ENCODE peak calls at places on chromosomes 16 and 17, in six cellular contexts. One of them, this sample, is unnamed.

GRCh38 chr16:88782454-88783390 is 2.3 kb downstream of the PIEZO1 start:
- DNase-seq in left cardiac atrium: peak; percentile 33
- DNase-seq in hippocampal formation: no peak
- DNase-seq in T-helper 2 cell treated with Interferon-gamma antibody and Interleukin-4, amounts not matched to agents 5 μg/mL and 100 μg/mL, for 36 hours: peak; percentile 86
- DNase-seq in NCI-H187: no peak
- DNase-seq in activated T-cell treated with anti-CD3 and anti-CD28 coated beads, Interleukin-2, amount 50 U/mL, for 1 hour: peak; percentile 67
- DNase-seq in this sample: peak; percentile 91

GRCh38 chr16:14562691-14563491 is 67.2 kb downstream of the PARN start:
- DNase-seq in T-helper 2 cell treated with Interferon-gamma antibody and Interleukin-4, amounts not matched to agents 5 μg/mL and 100 μg/mL, for 36 hours: no peak
- DNase-seq in hippocampal formation: no peak
- DNase-seq in NCI-H187: no peak
- DNase-seq in left cardiac atrium: peak; percentile 29
- DNase-seq in activated T-cell treated with anti-CD3 and anti-CD28 coated beads, Interleukin-2, amount 50 U/mL, for 1 hour: no peak
- DNase-seq in this sample: peak; percentile 4

GRCh38 chr16:70789927-70790447 is 11.0 kb downstream of the VAC14 start:
- DNase-seq in activated T-cell treated with anti-CD3 and anti-CD28 coated beads, Interleukin-2, amount 50 U/mL, for 1 hour: no peak
- DNase-seq in T-helper 2 cell treated with Interferon-gamma antibody and Interleukin-4, amounts not matched to agents 5 μg/mL and 100 μg/mL, for 36 hours: no peak
- DNase-seq in NCI-H187: no peak
- DNase-seq in hippocampal formation: no peak
- DNase-seq in left cardiac atrium: no peak
- DNase-seq in this sample: no peak

GRCh38 chr16:68776821-68777485 is 39.9 kb downstream of the CDH1 start:
- DNase-seq in T-helper 2 cell treated with Interferon-gamma antibody and Interleukin-4, amounts not matched to agents 5 μg/mL and 100 μg/mL, for 36 hours: peak; percentile 37
- DNase-seq in left cardiac atrium: no peak
- DNase-seq in NCI-H187: no peak
- DNase-seq in activated T-cell treated with anti-CD3 and anti-CD28 coated beads, Interleukin-2, amount 50 U/mL, for 1 hour: no peak
- DNase-seq in hippocampal formation: no peak
- DNase-seq in this sample: no peak

GRCh38 chr16:64880994-64881393 is 240.9 kb downstream of the CDH11 start:
- DNase-seq in left cardiac atrium: no peak
- DNase-seq in T-helper 2 cell treated with Interferon-gamma antibody and Interleukin-4, amounts not matched to agents 5 μg/mL and 100 μg/mL, for 36 hours: no peak
- DNase-seq in hippocampal formation: no peak
- DNase-seq in activated T-cell treated with anti-CD3 and anti-CD28 coated beads, Interleukin-2, amount 50 U/mL, for 1 hour: no peak
- DNase-seq in NCI-H187: no peak
- DNase-seq in this sample: no peak

GRCh38 chr17:44351961-44352921 is 7.1 kb downstream of the GRN start:
- DNase-seq in NCI-H187: no peak
- DNase-seq in hippocampal formation: no peak
- DNase-seq in T-helper 2 cell treated with Interferon-gamma antibody and Interleukin-4, amounts not matched to agents 5 μg/mL and 100 μg/mL, for 36 hours: no peak
- DNase-seq in activated T-cell treated with anti-CD3 and anti-CD28 coated beads, Interleukin-2, amount 50 U/mL, for 1 hour: no peak
- DNase-seq in left cardiac atrium: no peak
- DNase-seq in this sample: no peak

GRCh38 chr16:11356573-11357331 is 11.5 kb downstream of the RMI2 start:
- DNase-seq in NCI-H187: peak; percentile 30
- DNase-seq in left cardiac atrium: peak; percentile 74
- DNase-seq in T-helper 2 cell treated with Interferon-gamma antibody and Interleukin-4, amounts not matched to agents 5 μg/mL and 100 μg/mL, for 36 hours: peak; percentile 38
- DNase-seq in activated T-cell treated with anti-CD3 and anti-CD28 coated beads, Interleukin-2, amount 50 U/mL, for 1 hour: peak; percentile 59
- DNase-seq in hippocampal formation: peak; percentile 40
- DNase-seq in this sample: peak; percentile 64

GRCh38 chr17:36459601-36460000 is 26.9 kb upstream of the ZNHIT3 start:
- DNase-seq in NCI-H187: no peak
- DNase-seq in hippocampal formation: no peak
- DNase-seq in activated T-cell treated with anti-CD3 and anti-CD28 coated beads, Interleukin-2, amount 50 U/mL, for 1 hour: no peak
- DNase-seq in T-helper 2 cell treated with Interferon-gamma antibody and Interleukin-4, amounts not matched to agents 5 μg/mL and 100 μg/mL, for 36 hours: no peak
- DNase-seq in left cardiac atrium: no peak
- DNase-seq in this sample: no peak

GRCh38 chr17:49035470-49036269 is 38.5 kb downstream of the IGF2BP1 start:
- DNase-seq in left cardiac atrium: peak; percentile 54
- DNase-seq in hippocampal formation: no peak
- DNase-seq in T-helper 2 cell treated with Interferon-gamma antibody and Interleukin-4, amounts not matched to agents 5 μg/mL and 100 μg/mL, for 36 hours: peak; percentile 8
- DNase-seq in NCI-H187: no peak
- DNase-seq in activated T-cell treated with anti-CD3 and anti-CD28 coated beads, Interleukin-2, amount 50 U/mL, for 1 hour: peak; percentile 38
- DNase-seq in this sample: peak; percentile 71

GRCh38 chr16:63146251-63146650 is 1110.0 kb upstream of the CDH8 start:
- DNase-seq in NCI-H187: no peak
- DNase-seq in left cardiac atrium: no peak
- DNase-seq in T-helper 2 cell treated with Interferon-gamma antibody and Interleukin-4, amounts not matched to agents 5 μg/mL and 100 μg/mL, for 36 hours: no peak
- DNase-seq in hippocampal formation: no peak
- DNase-seq in activated T-cell treated with anti-CD3 and anti-CD28 coated beads, Interleukin-2, amount 50 U/mL, for 1 hour: no peak
- DNase-seq in this sample: no peak

GRCh38 chr16:82396509-82396908 is 226.5 kb upstream of the MPHOSPH6 start:
- DNase-seq in left cardiac atrium: no peak
- DNase-seq in NCI-H187: peak; percentile 41
- DNase-seq in hippocampal formation: no peak
- DNase-seq in T-helper 2 cell treated with Interferon-gamma antibody and Interleukin-4, amounts not matched to agents 5 μg/mL and 100 μg/mL, for 36 hours: no peak
- DNase-seq in activated T-cell treated with anti-CD3 and anti-CD28 coated beads, Interleukin-2, amount 50 U/mL, for 1 hour: no peak
- DNase-seq in this sample: no peak

GRCh38 chr17:41500131-41500911 is 5.1 kb downstream of the KRT13 start:
- DNase-seq in NCI-H187: no peak
- DNase-seq in T-helper 2 cell treated with Interferon-gamma antibody and Interleukin-4, amounts not matched to agents 5 μg/mL and 100 μg/mL, for 36 hours: no peak
- DNase-seq in hippocampal formation: no peak
- DNase-seq in left cardiac atrium: no peak
- DNase-seq in activated T-cell treated with anti-CD3 and anti-CD28 coated beads, Interleukin-2, amount 50 U/mL, for 1 hour: no peak
- DNase-seq in this sample: peak; percentile 89

GRCh38 chr16:1917056-1917664 is 1.1 kb downstream of the HS3ST6 start:
- DNase-seq in activated T-cell treated with anti-CD3 and anti-CD28 coated beads, Interleukin-2, amount 50 U/mL, for 1 hour: no peak
- DNase-seq in NCI-H187: no peak
- DNase-seq in left cardiac atrium: no peak
- DNase-seq in hippocampal formation: no peak
- DNase-seq in T-helper 2 cell treated with Interferon-gamma antibody and Interleukin-4, amounts not matched to agents 5 μg/mL and 100 μg/mL, for 36 hours: no peak
- DNase-seq in this sample: no peak

GRCh38 chr17:15649861-15650391 is 30.4 kb upstream of the FBXW10B start:
- DNase-seq in hippocampal formation: no peak
- DNase-seq in T-helper 2 cell treated with Interferon-gamma antibody and Interleukin-4, amounts not matched to agents 5 μg/mL and 100 μg/mL, for 36 hours: no peak
- DNase-seq in NCI-H187: no peak
- DNase-seq in activated T-cell treated with anti-CD3 and anti-CD28 coated beads, Interleukin-2, amount 50 U/mL, for 1 hour: no peak
- DNase-seq in left cardiac atrium: peak; percentile 49
- DNase-seq in this sample: peak; percentile 62

This sample was measured in ELR.